ENCODE peak calls at places on chromosomes 3 and 15, in five cellular contexts. C, F, O, V and Y are unnamed samples.

GRCh38 chr15:68561901-68562300 is 16.9 kb upstream of the CORO2B start:
- DNase-seq in C (no peak), F (no peak), O (no peak), V (no peak), Y (no peak)

GRCh38 chr3:163971861-163972260 is 1106.4 kb downstream of the SI start:
- DNase-seq in C (no peak), F (no peak), O (no peak), V (no peak), Y (no peak)

GRCh38 chr3:150989208-150989607 is 16.7 kb upstream of the CLRN1 start:
- DNase-seq in C (no peak), F (no peak), O (no peak), V (no peak), Y (no peak)

GRCh38 chr15:40999190-40999589 is 45.9 kb downstream of the CHAC1 start:
- DNase-seq in C (peak), F (no peak), O (peak), V (no peak), Y (no peak)

GRCh38 chr3:122886251-122886650 is 91.4 kb downstream of the SLC49A4 start:
- DNase-seq in C (no peak), F (no peak), O (no peak), V (no peak), Y (no peak)

GRCh38 chr15:42490246-42490742 is 647 bp downstream of the ZNF106 start:
- DNase-seq in C (no peak), F (no peak), O (no peak), V (no peak), Y (no peak)

GRCh38 chr3:170244566-170244965 is 22.3 kb downstream of the PRKCI start:
- DNase-seq in C (no peak), F (no peak), O (no peak), V (no peak), Y (no peak)

GRCh38 chr3:39261726-39262125 is 18.1 kb downstream of the CX3CR1 start:
- DNase-seq in C (no peak), F (no peak), O (no peak), V (no peak), Y (no peak)

GRCh38 chr15:42137461-42138261 is 18.8 kb downstream of the PLA2G4F start:
- DNase-seq in C (peak), F (no peak), O (no peak), V (peak), Y (peak)

GRCh38 chr3:154060606-154061380 is 60.4 kb upstream of the ARHGEF26 start:
- DNase-seq in C (peak), F (no peak), O (no peak), V (no peak), Y (no peak)

GRCh38 chr3:24521306-24522154 is 26.9 kb upstream of the THRB start:
- DNase-seq in C (peak), F (peak), O (no peak), V (no peak), Y (no peak)

GRCh38 chr3:13543251-13543650 is 5.7 kb upstream of the FBLN2 start:
- DNase-seq in C (peak), F (no peak), O (no peak), V (no peak), Y (no peak)

GRCh38 chr15:71780349-71780976 is 29.9 kb upstream of the NR2E3 start:
- DNase-seq in C (peak), F (peak), O (no peak), V (no peak), Y (peak)

GRCh38 chr3:12808587-12808986 is 12.1 kb downstream of the CAND2 start:
- DNase-seq in C (no peak), F (no peak), O (no peak), V (no peak), Y (no peak)

GRCh38 chr3:181791380-181791779 is 79.7 kb downstream of the SOX2 start:
- DNase-seq in C (no peak), F (no peak), O (no peak), V (no peak), Y (no peak)

GRCh38 chr3:24900202-24900601 is 405.6 kb upstream of the THRB start:
- DNase-seq in C (no peak), F (no peak), O (no peak), V (no peak), Y (no peak)

GRCh38 chr3:128366652-128367051 is 100.0 kb downstream of the DNAJB8 start:
- DNase-seq in C (no peak), F (no peak), O (no peak), V (no peak), Y (no peak)

GRCh38 chr15:66941791-66942190 is 123.6 kb upstream of the SMAD3 start:
- DNase-seq in C (no peak), F (no peak), O (no peak), V (no peak), Y (no peak)

GRCh38 chr3:133271491-133271890 is 128.4 kb upstream of the BFSP2 start:
- DNase-seq in C (peak), F (no peak), O (no peak), V (no peak), Y (no peak)

GRCh38 chr3:192212335-192212734 is 515.0 kb downstream of the FGF12 start:
- DNase-seq in C (no peak), F (no peak), O (no peak), V (no peak), Y (no peak)

GRCh38 chr15:82810863-82811421 is 1.5 kb downstream of the WHAMM start:
- DNase-seq in C (peak), F (no peak), O (no peak), V (no peak), Y (peak)

GRCh38 chr3:194140520-194141414 is 4.8 kb downstream of the HES1 start:
- DNase-seq in C (peak), F (peak), O (no peak), V (no peak), Y (peak)
- H2AFZ ChIP-seq in C (no peak), F (peak), O (no peak), V (no peak), Y (no peak)

DNA sequence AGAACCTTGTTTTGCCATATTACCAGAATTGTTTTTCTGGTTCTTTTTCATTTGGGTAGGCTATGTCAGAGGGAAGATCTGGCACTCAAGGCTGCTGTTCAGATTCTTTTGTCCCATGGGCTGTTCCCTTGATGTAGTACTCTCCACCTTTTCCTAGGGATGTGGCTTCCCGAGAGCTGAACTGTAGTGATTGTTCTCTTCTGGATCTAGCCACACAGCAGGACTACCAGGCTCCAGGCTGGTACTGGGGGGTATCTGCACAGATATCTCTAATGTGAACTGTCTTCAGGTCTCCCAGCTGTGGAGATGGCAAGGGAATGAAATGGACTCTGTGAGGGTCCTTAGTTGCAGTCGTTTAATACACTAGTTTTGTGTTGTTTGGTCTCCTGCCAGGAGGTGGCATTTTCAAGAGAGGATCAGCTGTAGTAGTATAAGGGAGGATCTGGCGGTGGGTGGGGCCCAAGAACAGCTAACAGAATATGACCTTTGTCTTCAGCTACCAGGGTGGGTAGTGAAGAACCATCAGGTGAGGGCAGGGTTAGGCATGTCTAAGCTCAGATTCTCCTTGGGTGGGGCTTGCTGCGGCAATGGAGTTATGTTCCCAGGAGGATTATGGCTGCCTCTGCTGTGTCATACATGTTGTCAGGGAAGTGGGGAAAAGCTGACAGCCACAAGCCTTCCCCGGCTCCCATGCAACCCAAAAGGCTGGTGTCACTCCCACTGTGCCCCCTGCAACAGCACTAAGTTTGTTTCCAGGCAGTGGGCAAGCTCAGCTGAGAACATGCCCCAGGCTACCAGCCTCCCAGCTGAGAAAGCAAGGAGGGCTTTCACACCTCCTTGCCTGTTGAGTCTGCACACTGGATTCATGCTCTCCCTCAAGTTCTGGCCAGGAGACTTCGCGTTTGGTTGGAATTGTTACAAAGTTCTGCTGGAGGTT is 252.5 kb downstream of the ISL2 start:
- DNase-seq in C (no peak), F (no peak), O (peak), V (no peak), Y (no peak)
- H3K9ac ChIP-seq in C (no peak), F (no peak), O (no peak), V (no peak), Y (no peak)

GRCh38 chr3:196636369-196637349 is 2.8 kb upstream of the NRROS start:
- DNase-seq in C (peak), F (no peak), O (no peak), V (no peak), Y (peak)

GRCh38 chr3:196639517-196640500 is at the start of gene NRROS:
- DNase-seq in C (peak), F (peak), O (no peak), V (no peak), Y (peak)

GRCh38 chr3:196641278-196642058 is 2.0 kb downstream of the NRROS start:
- DNase-seq in C (no peak), F (no peak), O (no peak), V (no peak), Y (peak)

GRCh38 chr3:196640501-196640968 is 1.0 kb downstream of the NRROS start:
- DNase-seq in C (no peak), F (no peak), O (no peak), V (no peak), Y (peak)

GRCh38 chr3:196638922-196639516 is 475 bp upstream of the NRROS start:
- DNase-seq in C (peak), F (no peak), O (no peak), V (no peak), Y (peak)
- H2AFZ ChIP-seq in C (peak), F (peak), O (peak), V (no peak), Y (peak)

GRCh38 chr15:70493376-70493775 is 270.0 kb downstream of the UACA start:
- DNase-seq in C (no peak), F (no peak), O (no peak), V (no peak), Y (no peak)
- H3K9ac ChIP-seq in C (peak), F (no peak), O (no peak), V (no peak), Y (no peak)